ENCODE peak calls at places on chromosomes 13 and 19, in six cellular contexts. One of them, this sample, is unnamed.

GRCh38 chr13:74978596-74978995 is 503.4 kb downstream of the TBC1D4 start:
- DNase-seq in tibial nerve: no peak
- DNase-seq in ovary: no peak
- DNase-seq in A549: no peak
- DNase-seq in GM12878: no peak
- DNase-seq in transverse colon: no peak
- DNase-seq in this sample: no peak

GRCh38 chr13:78067290-78067689 is 148.7 kb upstream of the EDNRB start:
- DNase-seq in transverse colon: no peak
- DNase-seq in GM12878: no peak
- DNase-seq in tibial nerve: no peak
- DNase-seq in ovary: no peak
- DNase-seq in A549: no peak
- DNase-seq in this sample: no peak

GRCh38 chr13:97356592-97356991 is 77.4 kb upstream of the RAP2A start:
- DNase-seq in transverse colon: no peak
- DNase-seq in ovary: no peak
- DNase-seq in tibial nerve: no peak
- DNase-seq in GM12878: no peak
- DNase-seq in A549: no peak
- DNase-seq in this sample: no peak

GRCh38 chr19:5025027-5025426 is 56.1 kb downstream of the KDM4B start:
- DNase-seq in A549: no peak
- DNase-seq in GM12878: no peak
- DNase-seq in tibial nerve: no peak
- DNase-seq in transverse colon: no peak
- DNase-seq in ovary: no peak
- DNase-seq in this sample: no peak

GRCh38 chr13:29227560-29227959 is 367.9 kb downstream of the SLC7A1 start:
- DNase-seq in A549: no peak
- DNase-seq in transverse colon: no peak
- DNase-seq in tibial nerve: no peak
- DNase-seq in ovary: no peak
- DNase-seq in GM12878: no peak
- DNase-seq in this sample: no peak

GRCh38 chr13:64130600-64130999 is 2715.0 kb upstream of the PCDH20 start:
- DNase-seq in ovary: no peak
- DNase-seq in tibial nerve: no peak
- DNase-seq in A549: no peak
- DNase-seq in GM12878: no peak
- DNase-seq in transverse colon: no peak
- DNase-seq in this sample: no peak

GRCh38 chr13:113926301-113926761 is 47.5 kb downstream of the C13orf46 start:
- DNase-seq in ovary: no peak
- DNase-seq in A549: no peak
- DNase-seq in transverse colon: no peak
- DNase-seq in tibial nerve: peak
- DNase-seq in GM12878: no peak
- DNase-seq in this sample: peak

GRCh38 chr13:50375792-50376191 is 360.5 kb downstream of the KCNRG start:
- DNase-seq in tibial nerve: no peak
- DNase-seq in A549: no peak
- DNase-seq in GM12878: no peak
- DNase-seq in ovary: no peak
- DNase-seq in transverse colon: no peak
- DNase-seq in this sample: no peak

GRCh38 chr19:18053571-18054219 is 33.0 kb downstream of the IL12RB1 start:
- DNase-seq in GM12878: no peak
- DNase-seq in ovary: no peak
- DNase-seq in transverse colon: no peak
- DNase-seq in A549: no peak
- DNase-seq in tibial nerve: no peak
- DNase-seq in this sample: no peak

GRCh38 chr19:46990998-46991676 is 28.5 kb upstream of the NPAS1 start:
- DNase-seq in A549: peak
- DNase-seq in ovary: peak
- DNase-seq in tibial nerve: peak
- DNase-seq in GM12878: peak
- DNase-seq in transverse colon: peak
- DNase-seq in this sample: peak

GRCh38 chr19:41958367-41959055 is 610 bp downstream of the RABAC1 start:
- DNase-seq in GM12878: no peak
- DNase-seq in transverse colon: peak
- DNase-seq in ovary: peak
- DNase-seq in A549: peak
- DNase-seq in tibial nerve: peak
- DNase-seq in this sample: peak

GRCh38 chr19:22052644-22053013 is 345 bp downstream of the ZNF257 start:
- DNase-seq in A549: no peak
- DNase-seq in tibial nerve: no peak
- DNase-seq in GM12878: no peak
- DNase-seq in ovary: peak
- DNase-seq in transverse colon: no peak
- DNase-seq in this sample: no peak

GRCh38 chr13:33132644-33133440 is 116.6 kb downstream of the KL start:
- DNase-seq in ovary: no peak
- DNase-seq in transverse colon: no peak
- DNase-seq in tibial nerve: no peak
- DNase-seq in A549: no peak
- DNase-seq in GM12878: no peak
- DNase-seq in this sample: no peak

GRCh38 chr13:37598572-37598971 is at the start of gene POSTN:
- DNase-seq in A549: no peak
- DNase-seq in ovary: no peak
- DNase-seq in GM12878: no peak
- DNase-seq in tibial nerve: no peak
- DNase-seq in transverse colon: no peak
- DNase-seq in this sample: no peak

GRCh38 chr13:108779308-108779707 is 149.9 kb downstream of the MYO16 start:
- DNase-seq in transverse colon: no peak
- DNase-seq in GM12878: no peak
- DNase-seq in ovary: no peak
- DNase-seq in A549: no peak
- DNase-seq in tibial nerve: no peak
- DNase-seq in this sample: no peak

GRCh38 chr13:111390522-111391270 is 70.3 kb downstream of the TEX29 start:
- DNase-seq in GM12878: no peak
- DNase-seq in ovary: no peak
- DNase-seq in A549: no peak
- DNase-seq in tibial nerve: no peak
- DNase-seq in transverse colon: no peak
- DNase-seq in this sample: no peak

GRCh38 chr19:5914358-5914774 is 312 bp downstream of the CAPS start:
- DNase-seq in transverse colon: no peak
- DNase-seq in A549: no peak
- DNase-seq in GM12878: no peak
- DNase-seq in tibial nerve: no peak
- DNase-seq in ovary: no peak
- DNase-seq in this sample: no peak

GRCh38 chr13:100108913-100109507 is 20.1 kb downstream of the PCCA start:
- DNase-seq in tibial nerve: no peak
- DNase-seq in transverse colon: no peak
- DNase-seq in GM12878: no peak
- DNase-seq in A549: no peak
- DNase-seq in ovary: no peak
- DNase-seq in this sample: no peak

GRCh38 chr19:6674868-6675305 is 4.9 kb upstream of the TNFSF14 start:
- DNase-seq in transverse colon: peak
- DNase-seq in GM12878: peak
- DNase-seq in ovary: no peak
- DNase-seq in A549: peak
- DNase-seq in tibial nerve: peak
- DNase-seq in this sample: no peak

GRCh38 chr19:3360494-3361383 is 5.6 kb upstream of the NFIC start:
- DNase-seq in GM12878: no peak
- DNase-seq in A549: no peak
- DNase-seq in ovary: peak
- DNase-seq in transverse colon: peak
- DNase-seq in tibial nerve: no peak
- DNase-seq in this sample: peak

DNA sequence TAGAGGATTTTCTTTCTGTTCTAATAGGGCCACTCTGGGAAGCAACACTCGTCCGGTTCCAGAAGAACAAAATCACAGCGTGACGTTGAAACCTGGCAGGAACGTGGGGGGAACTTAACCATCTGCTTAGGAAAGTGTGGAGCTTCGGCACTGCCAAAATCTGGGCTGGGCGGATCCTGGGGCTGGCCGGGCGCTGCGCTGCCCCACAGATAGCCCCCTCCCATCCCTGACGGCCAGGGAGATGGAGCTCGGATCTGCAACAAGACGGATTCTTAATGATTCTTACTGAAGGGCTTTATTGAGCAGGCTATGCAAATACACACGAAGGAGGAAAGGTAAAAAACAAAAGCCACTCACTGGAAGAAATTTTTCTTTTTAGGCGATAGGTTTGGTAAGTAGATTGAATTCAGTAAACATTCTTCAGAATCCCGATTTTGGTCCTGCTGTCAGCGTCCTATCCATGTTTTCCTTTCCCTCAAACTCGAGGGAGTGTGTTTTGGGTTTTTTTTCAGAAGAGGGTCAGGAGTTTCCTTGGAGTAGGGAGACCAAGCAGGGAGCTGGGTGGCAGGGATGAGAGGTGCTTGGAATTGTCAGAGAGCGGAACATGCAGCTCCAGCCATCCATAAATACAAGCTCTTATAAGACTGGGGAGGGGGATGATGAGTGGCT is 1.4 kb upstream of the PCDH8 start:
- DNase-seq in transverse colon: no peak
- DNase-seq in ovary: no peak
- DNase-seq in A549: no peak
- DNase-seq in tibial nerve: no peak
- DNase-seq in GM12878: no peak
- DNase-seq in this sample: no peak
- TF ChIP-seq EP300 in transverse colon: no peak
- TF ChIP-seq EP300 in ovary: no peak
- TF ChIP-seq EP300 in A549: no peak
- TF ChIP-seq EP300 in tibial nerve: no peak
- TF ChIP-seq EP300 in GM12878: no peak
- TF ChIP-seq EP300 in this sample: no peak

GRCh38 chr19:52901842-52902241 is 4.4 kb upstream of the ZNF320 start:
- DNase-seq in tibial nerve: no peak
- DNase-seq in A549: no peak
- DNase-seq in transverse colon: no peak
- DNase-seq in GM12878: no peak
- DNase-seq in ovary: no peak
- DNase-seq in this sample: no peak
- H3K27ac ChIP-seq in tibial nerve: no peak
- H3K27ac ChIP-seq in A549: no peak
- H3K27ac ChIP-seq in transverse colon: no peak
- H3K27ac ChIP-seq in GM12878: no peak
- H3K27ac ChIP-seq in ovary: no peak
- H3K27ac ChIP-seq in this sample: no peak

DNA sequence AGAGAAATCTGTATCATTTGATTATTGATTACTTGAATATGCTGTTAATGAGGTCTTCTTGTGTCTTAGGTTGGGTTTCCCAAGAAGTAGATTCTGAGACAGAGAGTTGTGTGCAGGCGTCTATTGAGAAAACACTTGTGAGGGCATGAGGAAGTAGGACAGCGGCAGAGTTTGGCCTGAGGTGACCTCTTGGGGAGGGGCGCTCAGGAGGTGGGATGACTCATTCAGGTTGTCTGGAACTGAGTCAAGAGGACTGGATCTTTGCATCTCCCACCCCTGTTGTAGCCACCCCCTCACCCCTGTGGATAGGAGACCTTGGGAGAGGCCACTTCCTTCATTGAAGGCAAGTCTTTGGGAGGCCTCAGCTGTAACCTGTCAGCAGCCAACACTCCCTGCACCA is 35.2 kb upstream of the WDFY2 start:
- DNase-seq in GM12878: peak
- DNase-seq in transverse colon: no peak
- DNase-seq in ovary: no peak
- DNase-seq in A549: no peak
- DNase-seq in tibial nerve: no peak
- DNase-seq in this sample: no peak
- TF ChIP-seq EP300 in GM12878: peak
- TF ChIP-seq EP300 in transverse colon: no peak
- TF ChIP-seq EP300 in ovary: no peak
- TF ChIP-seq EP300 in A549: no peak
- TF ChIP-seq EP300 in tibial nerve: no peak
- TF ChIP-seq EP300 in this sample: no peak

DNA sequence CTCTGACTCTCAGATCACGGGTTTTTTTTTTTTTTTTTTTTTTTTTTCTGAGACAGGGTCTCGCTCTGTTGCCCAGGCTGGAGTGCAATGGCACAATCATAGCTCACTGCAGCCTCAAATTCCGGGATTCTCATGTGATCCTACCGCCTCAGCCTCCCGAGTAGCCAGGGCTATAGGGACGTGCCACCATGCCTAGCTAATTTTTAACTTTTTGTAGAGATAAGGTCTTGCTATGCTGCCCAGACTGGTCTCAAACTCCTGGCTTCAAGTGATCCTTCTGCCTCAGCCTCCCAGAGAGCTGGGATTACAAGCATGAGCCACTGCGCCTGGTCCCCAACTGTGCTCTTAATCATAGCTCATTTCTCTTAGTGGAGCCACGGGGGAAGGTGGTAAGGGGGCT is 4.6 kb upstream of the GRAMD1A start:
- DNase-seq in A549: no peak
- DNase-seq in GM12878: no peak
- DNase-seq in tibial nerve: no peak
- DNase-seq in ovary: no peak
- DNase-seq in transverse colon: no peak
- DNase-seq in this sample: no peak
- H3K27ac ChIP-seq in A549: peak
- H3K27ac ChIP-seq in GM12878: no peak
- H3K27ac ChIP-seq in tibial nerve: no peak
- H3K27ac ChIP-seq in ovary: no peak
- H3K27ac ChIP-seq in transverse colon: peak
- H3K27ac ChIP-seq in this sample: no peak

GRCh38 chr19:12886943-12887747 is at the start of gene KLF1:
- DNase-seq in tibial nerve: no peak
- DNase-seq in ovary: no peak
- DNase-seq in A549: no peak
- DNase-seq in GM12878: no peak
- DNase-seq in transverse colon: no peak
- DNase-seq in this sample: no peak
- TF ChIP-seq EP300 in tibial nerve: no peak
- TF ChIP-seq EP300 in ovary: no peak
- TF ChIP-seq EP300 in A549: no peak
- TF ChIP-seq EP300 in GM12878: no peak
- TF ChIP-seq EP300 in transverse colon: no peak
- TF ChIP-seq EP300 in this sample: no peak

GRCh38 chr13:42270857-42271215 is 1.1 kb upstream of the AKAP11 start:
- DNase-seq in ovary: no peak
- DNase-seq in GM12878: no peak
- DNase-seq in tibial nerve: no peak
- DNase-seq in A549: no peak
- DNase-seq in transverse colon: no peak
- DNase-seq in this sample: no peak
- H3K27ac ChIP-seq in ovary: no peak
- H3K27ac ChIP-seq in GM12878: peak
- H3K27ac ChIP-seq in tibial nerve: peak
- H3K27ac ChIP-seq in A549: peak
- H3K27ac ChIP-seq in transverse colon: peak
- H3K27ac ChIP-seq in this sample: no peak